ENCODE peak calls at places on chromosomes 7 and 10, in seven cellular contexts. H, N, M, U, A, Z and S are unnamed samples.

GRCh38 chr10:2508971-2509605 is 558.3 kb upstream of the PFKP start:
- DNase-seq in H (peak; percentile 88), N (no peak), M (no peak), U (no peak), A (no peak), Z (peak; percentile 10), S (no peak)

GRCh38 chr10:11163990-11164805 is 146.5 kb downstream of the CELF2 start:
- DNase-seq in H (no peak), N (no peak), M (no peak), U (no peak), A (no peak), Z (no peak), S (no peak)

GRCh38 chr7:26626687-26627086 is 237.7 kb downstream of the SKAP2 start:
- DNase-seq in H (no peak), N (no peak), M (no peak), U (no peak), A (no peak), Z (no peak), S (no peak)

GRCh38 chr7:44377681-44378421 is 52.5 kb upstream of the CAMK2B start:
- DNase-seq in H (no peak), N (no peak), M (no peak), U (peak; percentile 86), A (peak; percentile 78), Z (peak; percentile 73), S (no peak)

GRCh38 chr7:9945882-9946281 is 1027.8 kb upstream of the PHF14 start:
- DNase-seq in H (no peak), N (no peak), M (no peak), U (no peak), A (no peak), Z (peak; percentile 0), S (no peak)

GRCh38 chr10:133335238-133336122 is 1.2 kb downstream of the CALY start:
- DNase-seq in H (peak; percentile 41), N (peak; percentile 78), M (peak; percentile 63), U (no peak), A (peak; percentile 67), Z (no peak), S (no peak)

GRCh38 chr10:89710748-89711147 is 9.4 kb downstream of the KIF20B start:
- DNase-seq in H (no peak), N (peak; percentile 37), M (no peak), U (no peak), A (no peak), Z (no peak), S (no peak)

GRCh38 chr7:23604296-23604640 is 7.1 kb downstream of the CCDC126 start:
- DNase-seq in H (no peak), N (peak; percentile 51), M (no peak), U (no peak), A (no peak), Z (peak; percentile 34), S (no peak)

GRCh38 chr10:73790886-73791625 is 5.7 kb downstream of the ZSWIM8 start:
- DNase-seq in H (no peak), N (no peak), M (no peak), U (no peak), A (no peak), Z (no peak), S (no peak)

GRCh38 chr10:110103921-110104461 is 96.2 kb downstream of the ADD3 start:
- DNase-seq in H (no peak), N (no peak), M (no peak), U (no peak), A (no peak), Z (no peak), S (no peak)

GRCh38 chr10:88131561-88132139 is 268.2 kb downstream of the PTEN start:
- DNase-seq in H (peak; percentile 59), N (no peak), M (no peak), U (no peak), A (no peak), Z (peak; percentile 89), S (peak; percentile 35)

GRCh38 chr7:112399501-112399900 is 50.8 kb upstream of the IFRD1 start:
- DNase-seq in H (peak; percentile 74), N (peak; percentile 78), M (no peak), U (no peak), A (no peak), Z (no peak), S (no peak)

GRCh38 chr7:20713792-20714191 is 72.9 kb downstream of the SP8 start:
- DNase-seq in H (no peak), N (no peak), M (no peak), U (no peak), A (no peak), Z (no peak), S (no peak)
- TF ChIP-seq CTCF in H (no peak), N (no peak), M (no peak), U (no peak), A (no peak), Z (no peak), S (no peak)

GRCh38 chr10:70684841-70685457 is 12.6 kb downstream of the ADAMTS14 start:
- DNase-seq in H (no peak), N (no peak), M (no peak), U (no peak), A (no peak), Z (no peak), S (no peak)
- TF ChIP-seq CTCF in H (peak; percentile 11), N (no peak), M (no peak), U (no peak), A (no peak), Z (no peak), S (no peak)

GRCh38 chr10:70617798-70618568 is 15.4 kb upstream of the PRF1 start:
- DNase-seq in H (peak; percentile 88), N (peak; percentile 40), M (no peak), U (no peak), A (no peak), Z (peak; percentile 45), S (no peak)

GRCh38 chr10:70613941-70614340 is 11.4 kb upstream of the PRF1 start:
- DNase-seq in H (no peak), N (no peak), M (no peak), U (no peak), A (peak; percentile 24), Z (no peak), S (no peak)

GRCh38 chr10:70616761-70617160 is 14.2 kb upstream of the PRF1 start:
- DNase-seq in H (no peak), N (no peak), M (no peak), U (no peak), A (no peak), Z (no peak), S (no peak)

GRCh38 chr10:70618663-70619062 is 16.1 kb upstream of the PRF1 start:
- DNase-seq in H (no peak), N (no peak), M (no peak), U (no peak), A (no peak), Z (no peak), S (no peak)

DNA sequence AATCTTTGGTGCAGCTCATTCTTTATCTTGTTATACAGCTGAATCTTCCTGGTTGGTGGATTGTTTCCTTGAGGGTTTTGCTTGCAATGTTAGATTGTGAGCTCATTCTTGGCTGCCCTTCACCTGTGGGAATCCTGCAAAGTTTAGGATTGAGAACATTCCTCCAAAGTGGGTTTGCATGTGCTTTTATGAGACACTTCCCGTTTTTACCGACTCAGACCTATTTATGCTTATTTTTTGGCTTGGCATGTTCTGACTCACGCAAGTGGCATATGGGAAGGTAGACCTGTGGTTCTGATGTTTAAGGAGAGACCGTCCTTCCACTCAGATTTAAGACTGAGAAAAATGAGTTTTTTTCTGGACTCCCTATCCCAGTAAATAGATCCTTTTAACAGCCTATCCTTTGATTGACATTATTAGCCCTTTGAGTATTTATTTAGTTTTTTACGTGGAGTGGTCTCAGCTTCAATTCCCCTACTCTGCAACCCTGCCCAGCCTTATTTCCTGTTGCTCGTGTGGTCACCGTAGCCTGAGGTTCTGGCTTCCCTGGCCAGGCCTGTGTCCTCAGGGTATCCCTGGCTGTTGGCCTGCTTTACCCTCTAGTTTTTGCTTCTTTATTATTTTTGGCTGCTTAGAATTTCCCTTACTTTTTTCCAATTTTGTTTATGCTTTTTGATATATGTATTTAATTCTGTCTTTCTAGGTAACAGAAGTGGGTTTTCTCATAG is 13.4 kb upstream of the PRF1 start:
- DNase-seq in H (peak; percentile 96), N (no peak), M (no peak), U (no peak), A (no peak), Z (peak; percentile 22), S (no peak)
- TF ChIP-seq CTCF in H (no peak), N (no peak), M (no peak), U (no peak), A (no peak), Z (no peak), S (no peak)

DNA sequence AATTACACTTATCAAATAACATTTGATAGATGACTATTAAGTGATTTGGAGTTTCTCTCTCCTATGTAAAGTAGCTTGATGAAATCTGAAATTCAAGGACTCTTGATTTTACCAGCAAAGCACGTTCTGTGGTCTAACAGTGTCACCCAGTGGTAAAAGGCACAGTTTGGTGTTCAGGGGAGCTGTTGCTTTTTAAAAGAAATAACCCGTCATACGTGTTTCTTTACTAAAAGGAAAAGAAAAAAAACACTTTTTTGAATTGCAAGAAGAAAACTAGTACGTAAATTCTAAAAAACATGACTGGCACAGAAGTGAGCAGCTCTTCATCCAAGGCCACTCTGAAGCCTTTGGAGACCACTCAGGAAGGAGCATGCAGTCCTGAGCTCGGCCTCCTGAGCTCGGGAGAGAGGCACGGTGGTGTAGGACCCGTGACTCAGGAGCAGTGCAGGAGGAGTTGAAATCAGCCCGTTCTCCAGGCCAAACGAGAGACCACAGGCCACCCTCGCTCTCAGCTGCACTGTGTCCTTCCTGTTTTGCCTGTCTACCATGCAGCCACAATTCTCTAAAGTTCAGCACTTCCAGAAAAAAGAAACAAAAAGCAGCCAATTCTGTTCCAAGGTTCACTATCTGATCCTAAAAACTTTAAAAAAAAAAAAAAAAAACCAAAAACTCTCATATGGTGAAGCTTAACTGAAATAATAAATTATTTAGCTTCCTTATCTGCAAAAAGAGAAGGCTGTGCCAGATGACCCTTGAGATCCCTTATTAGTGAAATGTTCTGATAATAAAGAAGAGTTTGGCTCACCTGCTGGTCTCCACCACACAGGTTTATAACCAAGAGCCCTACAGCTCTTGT is 212.6 kb upstream of the FRMD4A start:
- DNase-seq in H (no peak), N (peak; percentile 23), M (peak; percentile 56), U (no peak), A (no peak), Z (no peak), S (no peak)
- TF ChIP-seq CTCF in H (peak; percentile 20), N (peak; percentile 18), M (peak; percentile 33), U (peak; percentile 25), A (peak; percentile 15), Z (no peak), S (no peak)

GRCh38 chr7:98267305-98267704 is 14.2 kb upstream of the BRI3 start:
- DNase-seq in H (no peak), N (no peak), M (no peak), U (no peak), A (no peak), Z (no peak), S (no peak)

GRCh38 chr7:98265841-98266271 is 13.8 kb upstream of the TECPR1 start:
- DNase-seq in H (no peak), N (no peak), M (no peak), U (no peak), A (no peak), Z (no peak), S (no peak)

GRCh38 chr7:98266840-98267239 is 14.6 kb upstream of the BRI3 start:
- DNase-seq in H (no peak), N (peak; percentile 63), M (no peak), U (no peak), A (no peak), Z (peak; percentile 28), S (no peak)
- TF ChIP-seq CTCF in H (peak; percentile 40), N (peak; percentile 53), M (no peak), U (peak; percentile 18), A (no peak), Z (peak; percentile 51), S (peak; percentile 53)

GRCh38 chr10:1227505-1228402 is 171.6 kb downstream of the WDR37 start:
- DNase-seq in H (no peak), N (no peak), M (no peak), U (no peak), A (no peak), Z (no peak), S (no peak)
- TF ChIP-seq CTCF in H (no peak), N (no peak), M (no peak), U (no peak), A (no peak), Z (peak; percentile 16), S (no peak)